ENCODE peak calls at places on chromosomes 1 and 21, in five cellular contexts. M, J, G, Z and H are unnamed samples.

GRCh38 chr1:65233757-65234156 is 75.6 kb upstream of the DNAJC6 start:
- DNase-seq in M (no peak), G (no peak), J (no peak), Z (no peak), H (no peak)

GRCh38 chr1:231162300-231162969 is 577 bp downstream of the TRIM67 start:
- DNase-seq in J (peak; percentile 49), M (peak; percentile 37), Z (peak; percentile 80), G (no peak), H (peak; percentile 47)

GRCh38 chr21:40615503-40616376 is 231.2 kb downstream of the DSCAM start:
- DNase-seq in Z (no peak), M (no peak), G (no peak), J (no peak), H (no peak)

GRCh38 chr21:29487154-29487553 is 188.4 kb downstream of the BACH1 start:
- DNase-seq in M (peak; percentile 40), J (no peak), Z (no peak), G (no peak), H (no peak)

GRCh38 chr1:199303035-199303434 is 664.2 kb downstream of the PTPRC start:
- DNase-seq in M (no peak), J (no peak), Z (no peak), G (no peak), H (no peak)

GRCh38 chr1:218402771-218403110 is 57.6 kb downstream of the TGFB2 start:
- DNase-seq in M (peak; percentile 3), J (no peak), Z (no peak), G (no peak), H (no peak)

GRCh38 chr1:41461790-41462679 is 22.4 kb downstream of the EDN2 start:
- DNase-seq in G (no peak), M (no peak), J (no peak), Z (no peak), H (no peak)

GRCh38 chr1:104189207-104189606 is 439.5 kb downstream of the AMY1C start:
- DNase-seq in M (no peak), G (no peak), J (no peak), Z (no peak), H (no peak)

GRCh38 chr1:154862927-154863701 is 7.0 kb downstream of the KCNN3 start:
- DNase-seq in Z (no peak), M (no peak), J (no peak), G (no peak), H (no peak)

GRCh38 chr1:3279182-3279470 is 175.3 kb upstream of the ARHGEF16 start:
- DNase-seq in M (peak; percentile 14), J (no peak), G (no peak), Z (no peak), H (no peak)

GRCh38 chr1:180249725-180250498 is 19.8 kb downstream of the LHX4 start:
- DNase-seq in J (peak; percentile 45), M (no peak), G (no peak), Z (no peak), H (no peak)